ENCODE peak calls at places on chromosomes 16 and 17, in nine cellular contexts. D is AG10803; W is activated effector memory CD4-positive, alpha-beta T cell treated with Interleukin-2 at 50 U/mL for 16 hours; E is stimulated activated CD8-positive, alpha-beta memory T cell treated with anti-CD3 and anti-CD28 coated beads, Interleukin-15, amount 100 ng/mL, for 4 hours; Y is effector memory CD4-positive, alpha-beta T cell; B is foreskin fibroblast; G is body of pancreas; T is globus pallidus; I is astrocyte of the spinal cord. Q is an unnamed sample.

GRCh38 chr17:45234641-45235040 is 13.0 kb downstream of the FMNL1 start:
- DNase-seq in D (no peak), W (no peak), E (no peak), Y (no peak), B (no peak), G (no peak), T (no peak), I (no peak), Q (peak)

GRCh38 chr16:55003916-55004315 is 73.3 kb downstream of the IRX5 start:
- DNase-seq in D (no peak), W (no peak), E (no peak), Y (no peak), B (no peak), G (no peak), T (peak), I (no peak), Q (no peak)

GRCh38 chr17:40794466-40794865 is 5.3 kb downstream of the KRT28 start:
- DNase-seq in D (no peak), W (no peak), E (no peak), Y (no peak), B (no peak), G (no peak), T (no peak), I (no peak), Q (no peak)

GRCh38 chr17:31724026-31724425 is 135.0 kb downstream of the COPRS start:
- DNase-seq in D (peak), W (no peak), E (no peak), Y (no peak), B (peak), G (no peak), T (no peak), I (peak), Q (no peak)

GRCh38 chr16:89507219-89507833 is 877 bp upstream of the SPG7 start:
- DNase-seq in D (no peak), W (no peak), E (no peak), Y (no peak), B (no peak), G (no peak), T (no peak), I (no peak), Q (no peak)

GRCh38 chr17:50157891-50158290 is 7.4 kb upstream of the PPP1R9B start:
- DNase-seq in D (no peak), W (no peak), E (no peak), Y (no peak), B (no peak), G (no peak), T (no peak), I (no peak), Q (no peak)

GRCh38 chr17:56978441-56979090 is 635 bp downstream of the SCPEP1 start:
- DNase-seq in D (no peak), W (no peak), E (no peak), Y (no peak), B (no peak), G (no peak), T (peak), I (peak), Q (no peak)

GRCh38 chr16:86078121-86078600 is 179.2 kb downstream of the IRF8 start:
- DNase-seq in D (no peak), W (no peak), E (no peak), Y (no peak), B (no peak), G (no peak), T (peak), I (no peak), Q (no peak)

GRCh38 chr17:19719365-19720209 is 3.2 kb upstream of the SLC47A2 start:
- DNase-seq in D (no peak), W (no peak), E (no peak), Y (no peak), B (no peak), G (no peak), T (no peak), I (no peak), Q (peak)

GRCh38 chr17:1470071-1470773 is 14.2 kb upstream of the CRK start:
- DNase-seq in D (no peak), W (no peak), E (no peak), Y (no peak), B (no peak), G (no peak), T (no peak), I (no peak), Q (no peak)